ENCODE peak calls at places on chromosome 21, in ten cellular contexts. S, T, D, Y, R, F, X, Z, A and I are unnamed samples.

GRCh38 chr21:26448751-26449150 is 124.3 kb downstream of the CYYR1 start:
- DNase-seq in S (no peak), T (no peak), D (no peak), Y (no peak), R (peak), F (no peak), X (no peak), Z (no peak), A (no peak), I (peak)

GRCh38 chr21:26546698-26547097 is 26.4 kb downstream of the CYYR1 start:
- DNase-seq in S (peak), T (no peak), D (no peak), Y (no peak), R (no peak), F (peak), X (no peak), Z (no peak), A (no peak), I (no peak)

GRCh38 chr21:35664683-35665082 is 395.6 kb downstream of the SETD4 start:
- DNase-seq in S (no peak), T (no peak), D (no peak), Y (no peak), R (peak), F (no peak), X (peak), Z (no peak), A (no peak), I (no peak)

GRCh38 chr21:38796426-38796825 is 9.3 kb upstream of the ETS2 start:
- DNase-seq in S (no peak), T (no peak), D (no peak), Y (no peak), R (no peak), F (no peak), X (no peak), Z (no peak), A (no peak), I (peak)

GRCh38 chr21:25560151-25560783 is 47.0 kb downstream of the MRPL39 start:
- DNase-seq in S (no peak), T (no peak), D (no peak), Y (no peak), R (no peak), F (no peak), X (no peak), Z (no peak), A (no peak), I (peak)

GRCh38 chr21:33478858-33479678 is 706 bp downstream of the TMEM50B start:
- DNase-seq in S (no peak), T (peak), D (peak), Y (peak), R (peak), F (peak), X (peak), Z (peak), A (peak), I (peak)

GRCh38 chr21:38538353-38538752 is 40.1 kb upstream of the ERG start:
- DNase-seq in S (no peak), T (no peak), D (no peak), Y (no peak), R (peak), F (no peak), X (peak), Z (no peak), A (no peak), I (peak)

GRCh38 chr21:26280715-26281310 is 110.2 kb upstream of the APP start:
- DNase-seq in S (no peak), T (no peak), D (no peak), Y (peak), R (peak), F (no peak), X (no peak), Z (no peak), A (peak), I (no peak)

GRCh38 chr21:31220567-31220966 is 123.5 kb downstream of the TIAM1 start:
- DNase-seq in S (no peak), T (no peak), D (no peak), Y (no peak), R (peak), F (no peak), X (peak), Z (no peak), A (no peak), I (peak)

GRCh38 chr21:17925900-17926299 is 106.7 kb upstream of the C21orf91 start:
- DNase-seq in S (no peak), T (no peak), D (peak), Y (peak), R (peak), F (no peak), X (no peak), Z (no peak), A (peak), I (peak)

GRCh38 chr21:35528109-35529042 is 479.3 kb upstream of the RUNX1 start:
- DNase-seq in S (peak), T (no peak), D (peak), Y (no peak), R (no peak), F (peak), X (no peak), Z (no peak), A (no peak), I (peak)

GRCh38 chr21:45098867-45099266 is 24.5 kb downstream of the ADARB1 start:
- DNase-seq in S (no peak), T (no peak), D (peak), Y (peak), R (no peak), F (no peak), X (no peak), Z (no peak), A (peak), I (peak)

GRCh38 chr21:25409992-25410391 is 197.3 kb downstream of the MRPL39 start:
- DNase-seq in S (no peak), T (no peak), D (no peak), Y (no peak), R (no peak), F (no peak), X (no peak), Z (no peak), A (no peak), I (no peak)

GRCh38 chr21:23725576-23725975 is 1881.7 kb downstream of the MRPL39 start:
- DNase-seq in S (no peak), T (no peak), D (no peak), Y (peak), R (no peak), F (no peak), X (no peak), Z (no peak), A (peak), I (no peak)

GRCh38 chr21:37079211-37079824 is 6.3 kb downstream of the TTC3 start:
- DNase-seq in S (no peak), T (no peak), D (peak), Y (no peak), R (no peak), F (no peak), X (no peak), Z (no peak), A (peak), I (no peak)

GRCh38 chr21:36166705-36167104 is 10.1 kb downstream of the DOP1B start:
- DNase-seq in S (no peak), T (no peak), D (no peak), Y (no peak), R (no peak), F (no peak), X (no peak), Z (no peak), A (no peak), I (no peak)

GRCh38 chr21:28885853-28886177 is 106.9 kb downstream of the LTN1 start:
- DNase-seq in S (no peak), T (no peak), D (no peak), Y (no peak), R (no peak), F (no peak), X (no peak), Z (no peak), A (no peak), I (no peak)

GRCh38 chr21:41369105-41369914 is 7.5 kb downstream of the MX2 start:
- DNase-seq in S (peak), T (no peak), D (peak), Y (peak), R (no peak), F (no peak), X (no peak), Z (peak), A (peak), I (no peak)

GRCh38 chr21:41596241-41596925 is 88.4 kb upstream of the TMPRSS2 start:
- DNase-seq in S (no peak), T (peak), D (no peak), Y (no peak), R (no peak), F (no peak), X (no peak), Z (peak), A (no peak), I (no peak)

GRCh38 chr21:37193676-37194075 is 73.5 kb downstream of the VPS26C start:
- DNase-seq in S (no peak), T (no peak), D (no peak), Y (no peak), R (no peak), F (no peak), X (no peak), Z (no peak), A (no peak), I (no peak)

GRCh38 chr21:14531927-14532326 is 14.2 kb downstream of the SAMSN1 start:
- DNase-seq in S (no peak), T (no peak), D (no peak), Y (no peak), R (no peak), F (no peak), X (no peak), Z (no peak), A (no peak), I (no peak)

GRCh38 chr21:44931501-44932365 is 8.1 kb upstream of the SLX9 start:
- DNase-seq in S (peak), T (no peak), D (no peak), Y (no peak), R (no peak), F (peak), X (no peak), Z (no peak), A (no peak), I (no peak)

GRCh38 chr21:26506951-26507350 is 66.1 kb downstream of the CYYR1 start:
- DNase-seq in S (no peak), T (no peak), D (no peak), Y (no peak), R (peak), F (no peak), X (peak), Z (no peak), A (no peak), I (peak)

GRCh38 chr21:41923641-41924342 is 30.0 kb downstream of the C2CD2 start:
- DNase-seq in S (peak), T (no peak), D (no peak), Y (no peak), R (no peak), F (no peak), X (no peak), Z (no peak), A (no peak), I (peak)

GRCh38 chr21:25350056-25350455 is 257.2 kb downstream of the MRPL39 start:
- DNase-seq in S (no peak), T (no peak), D (no peak), Y (peak), R (no peak), F (no peak), X (no peak), Z (peak), A (peak), I (peak)

GRCh38 chr21:37230632-37231246 is 36.4 kb downstream of the VPS26C start:
- DNase-seq in S (no peak), T (no peak), D (no peak), Y (no peak), R (no peak), F (no peak), X (no peak), Z (peak), A (no peak), I (no peak)

GRCh38 chr21:46157396-46157986 is 2.1 kb upstream of the FTCD start:
- DNase-seq in S (no peak), T (peak), D (no peak), Y (no peak), R (no peak), F (no peak), X (no peak), Z (peak), A (no peak), I (no peak)

GRCh38 chr21:41166947-41167346 is 1.0 kb upstream of the BACE2 start:
- DNase-seq in S (peak), T (peak), D (no peak), Y (no peak), R (no peak), F (no peak), X (no peak), Z (no peak), A (peak), I (no peak)

GRCh38 chr21:31612889-31613785 is 46.4 kb upstream of the SOD1 start:
- DNase-seq in S (no peak), T (no peak), D (no peak), Y (no peak), R (peak), F (no peak), X (peak), Z (no peak), A (no peak), I (no peak)

GRCh38 chr21:33971492-33972013 is 55.9 kb upstream of the ATP5PO start:
- DNase-seq in S (no peak), T (no peak), D (no peak), Y (no peak), R (peak), F (no peak), X (peak), Z (peak), A (peak), I (no peak)

GRCh38 chr21:41425954-41426655 is at the start of gene MX1:
- DNase-seq in S (peak), T (peak), D (peak), Y (peak), R (no peak), F (peak), X (peak), Z (peak), A (peak), I (peak)

GRCh38 chr21:41972511-41973205 is 18.8 kb upstream of the C2CD2 start:
- DNase-seq in S (no peak), T (no peak), D (no peak), Y (no peak), R (no peak), F (peak), X (no peak), Z (peak), A (no peak), I (no peak)

GRCh38 chr21:38669186-38669585 is 136.5 kb upstream of the ETS2 start:
- DNase-seq in S (no peak), T (no peak), D (peak), Y (peak), R (peak), F (no peak), X (peak), Z (no peak), A (peak), I (peak)

GRCh38 chr21:29208666-29209059 is 78.2 kb downstream of the MAP3K7CL start:
- DNase-seq in S (no peak), T (no peak), D (no peak), Y (no peak), R (peak), F (no peak), X (no peak), Z (no peak), A (no peak), I (peak)

GRCh38 chr21:39972471-39972870 is 105.2 kb downstream of the PCP4 start:
- DNase-seq in S (no peak), T (no peak), D (no peak), Y (no peak), R (no peak), F (no peak), X (no peak), Z (no peak), A (no peak), I (no peak)
- H3K4me3 ChIP-seq in S (no peak), T (no peak), D (no peak), Y (no peak), R (no peak), F (no peak), X (no peak), Z (no peak), A (no peak), I (no peak)

GRCh38 chr21:43916691-43917514 is 51.9 kb downstream of the AGPAT3 start:
- DNase-seq in S (no peak), T (peak), D (no peak), Y (no peak), R (no peak), F (no peak), X (peak), Z (peak), A (no peak), I (no peak)

GRCh38 chr21:43919283-43919682 is 54.3 kb downstream of the AGPAT3 start:
- DNase-seq in S (no peak), T (no peak), D (no peak), Y (no peak), R (no peak), F (no peak), X (no peak), Z (no peak), A (no peak), I (no peak)

GRCh38 chr21:43916076-43916475 is 51.1 kb downstream of the AGPAT3 start:
- DNase-seq in S (no peak), T (no peak), D (no peak), Y (no peak), R (no peak), F (no peak), X (no peak), Z (no peak), A (no peak), I (no peak)

GRCh38 chr21:43918385-43918947 is 53.4 kb downstream of the AGPAT3 start:
- DNase-seq in S (peak), T (no peak), D (no peak), Y (no peak), R (no peak), F (peak), X (no peak), Z (no peak), A (no peak), I (no peak)

GRCh38 chr21:43917515-43918384 is 52.7 kb downstream of the AGPAT3 start:
- DNase-seq in S (no peak), T (peak), D (no peak), Y (no peak), R (no peak), F (peak), X (peak), Z (no peak), A (no peak), I (no peak)
- TF ChIP-seq CTCF in S (no peak), T (no peak), D (no peak), Y (no peak), R (no peak), F (no peak), X (peak), Z (no peak), A (no peak), I (no peak)

GRCh38 chr21:43733529-43734071 is 14.7 kb downstream of the PDXK start:
- DNase-seq in S (no peak), T (no peak), D (no peak), Y (no peak), R (peak), F (no peak), X (peak), Z (no peak), A (no peak), I (no peak)

GRCh38 chr21:43736224-43736883 is 17.4 kb downstream of the PDXK start:
- DNase-seq in S (no peak), T (no peak), D (no peak), Y (no peak), R (no peak), F (no peak), X (no peak), Z (no peak), A (no peak), I (no peak)

GRCh38 chr21:43734131-43734634 is 15.3 kb downstream of the PDXK start:
- DNase-seq in S (no peak), T (no peak), D (no peak), Y (no peak), R (peak), F (no peak), X (no peak), Z (no peak), A (no peak), I (no peak)

GRCh38 chr21:43734830-43735229 is 15.9 kb downstream of the PDXK start:
- DNase-seq in S (no peak), T (no peak), D (no peak), Y (no peak), R (no peak), F (no peak), X (no peak), Z (no peak), A (no peak), I (peak)

DNA sequence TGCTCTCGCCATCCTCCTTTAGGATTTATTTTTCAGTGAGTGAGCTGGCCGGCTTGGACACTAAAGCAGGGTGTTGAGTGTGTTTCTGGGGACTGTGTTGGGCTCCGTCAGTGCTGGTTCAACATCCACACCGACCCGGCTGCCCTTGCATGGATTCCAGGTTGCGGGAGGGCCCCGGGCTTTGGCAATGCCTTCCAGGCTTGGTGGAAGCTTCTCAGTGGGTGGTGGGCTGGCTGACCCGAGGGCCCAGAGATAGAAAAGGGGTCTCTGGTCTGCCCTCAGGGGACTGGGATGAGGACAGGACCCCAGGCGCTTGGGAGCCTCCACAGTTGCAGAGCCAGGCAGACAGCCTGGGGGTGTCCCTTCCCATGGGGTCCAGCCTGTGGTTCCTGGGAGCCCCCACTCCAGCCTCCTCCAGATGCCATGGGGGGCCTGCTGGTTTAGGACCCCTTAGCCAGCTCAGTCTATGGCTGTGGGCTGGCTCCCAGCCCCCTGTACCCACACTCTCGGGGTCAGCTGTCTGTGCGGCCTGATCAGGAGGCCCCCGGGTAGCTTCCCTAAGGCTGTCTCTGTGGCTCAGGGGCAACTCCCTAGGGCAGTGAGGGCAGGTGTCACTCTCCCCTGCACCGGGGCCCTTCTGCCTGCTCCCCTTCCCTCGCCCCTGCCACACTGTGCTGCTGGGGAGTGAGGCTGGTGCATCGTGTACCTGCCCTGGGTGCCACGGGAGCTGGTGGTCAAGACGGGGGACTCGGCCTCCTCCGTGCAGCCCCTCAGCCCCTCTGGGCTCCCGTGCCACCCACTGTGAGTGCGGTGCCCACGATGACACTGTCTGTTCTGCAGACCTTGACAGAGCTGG is 16.5 kb downstream of the PDXK start:
- DNase-seq in S (no peak), T (no peak), D (no peak), Y (no peak), R (no peak), F (no peak), X (no peak), Z (no peak), A (no peak), I (no peak)
- H3K4me3 ChIP-seq in S (no peak), T (no peak), D (no peak), Y (no peak), R (no peak), F (no peak), X (no peak), Z (no peak), A (no peak), I (no peak)

DNA sequence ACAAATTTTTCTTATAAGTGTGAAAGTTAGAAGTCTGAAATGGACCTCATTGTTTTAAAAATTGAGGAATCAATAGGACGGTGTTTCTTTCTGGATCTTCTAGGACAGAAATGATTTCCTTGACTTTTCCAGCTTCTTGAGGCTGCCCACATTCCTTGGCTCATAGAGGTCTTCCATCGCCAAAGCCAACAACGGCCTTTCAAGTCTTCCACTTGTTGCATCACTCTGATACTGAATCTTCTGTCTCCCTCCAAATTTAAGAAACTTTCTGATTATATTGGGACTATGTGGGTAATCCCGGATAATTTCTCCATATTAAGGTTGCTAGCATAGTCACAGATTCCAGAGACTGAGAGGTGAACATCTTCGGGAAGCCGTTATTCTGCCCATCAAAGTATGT is 595.4 kb upstream of the ADAMTS5 start:
- DNase-seq in S (no peak), T (no peak), D (no peak), Y (no peak), R (no peak), F (no peak), X (no peak), Z (no peak), A (no peak), I (no peak)
- TF ChIP-seq CTCF in S (no peak), T (no peak), D (no peak), Y (no peak), R (no peak), F (no peak), X (no peak), Z (no peak), A (no peak), I (no peak)